ENCODE peak calls at places on chromosome 19, in eight cellular contexts. S is brain microvascular endothelial cell, Y is lower lobe of right lung, B is HFF-Myc, K is fibroblast of mammary gland, C is A673, T is mesendoderm, O is cardiac fibroblast. N is an unnamed sample.

GRCh38 chr19:41298327-41298964 is 11.5 kb upstream of the CCDC97 start:
- DNase-seq in S (peak; percentile 91), Y (peak; percentile 91), B (peak; percentile 37), K (peak; percentile 77), C (no peak), T (peak; percentile 80), O (peak; percentile 81), N (no peak)

GRCh38 chr19:38277969-38278680 is 13.8 kb downstream of the SPINT2 start:
- DNase-seq in S (no peak), Y (peak; percentile 62), B (no peak), K (peak; percentile 21), C (no peak), T (peak; percentile 63), O (peak; percentile 91), N (no peak)

GRCh38 chr19:8827277-8827676 is 4.8 kb downstream of the ZNF558 start:
- DNase-seq in S (no peak), Y (no peak), B (no peak), K (no peak), C (no peak), T (no peak), O (no peak), N (no peak)

GRCh38 chr19:16442386-16443276 is 29.1 kb downstream of the EPS15L1 start:
- DNase-seq in S (no peak), Y (peak; percentile 63), B (no peak), K (no peak), C (no peak), T (no peak), O (no peak), N (no peak)

GRCh38 chr19:35569281-35569781 is 5.9 kb upstream of the ATP4A start:
- DNase-seq in S (no peak), Y (no peak), B (no peak), K (no peak), C (no peak), T (no peak), O (no peak), N (no peak)

GRCh38 chr19:55777528-55777927 is 8.6 kb downstream of the RFPL4AL1 start:
- DNase-seq in S (no peak), Y (no peak), B (no peak), K (no peak), C (peak; percentile 34), T (no peak), O (no peak), N (no peak)

GRCh38 chr19:31214086-31214485 is 135.2 kb downstream of the TSHZ3 start:
- DNase-seq in S (peak; percentile 99), Y (peak; percentile 61), B (peak; percentile 98), K (peak; percentile 99), C (peak; percentile 92), T (peak; percentile 44), O (peak; percentile 97), N (no peak)

GRCh38 chr19:41997121-41997850 is 3.3 kb upstream of the ATP1A3 start:
- DNase-seq in S (peak; percentile 16), Y (no peak), B (no peak), K (peak; percentile 22), C (peak; percentile 64), T (peak; percentile 76), O (peak; percentile 35), N (no peak)

GRCh38 chr19:11556634-11557420 is 2.2 kb downstream of the ELOF1 start:
- DNase-seq in S (no peak), Y (no peak), B (no peak), K (no peak), C (no peak), T (no peak), O (no peak), N (no peak)

GRCh38 chr19:54192972-54193371 is 1.9 kb downstream of the TSEN34 start:
- DNase-seq in S (no peak), Y (no peak), B (no peak), K (no peak), C (no peak), T (no peak), O (no peak), N (no peak)

GRCh38 chr19:47002106-47002766 is 17.4 kb upstream of the NPAS1 start:
- DNase-seq in S (no peak), Y (no peak), B (no peak), K (no peak), C (no peak), T (no peak), O (no peak), N (no peak)

GRCh38 chr19:17346109-17346671 is 8.8 kb downstream of the GTPBP3 start:
- DNase-seq in S (peak; percentile 64), Y (peak; percentile 85), B (no peak), K (peak; percentile 54), C (peak; percentile 77), T (peak; percentile 78), O (peak; percentile 72), N (no peak)

DNA sequence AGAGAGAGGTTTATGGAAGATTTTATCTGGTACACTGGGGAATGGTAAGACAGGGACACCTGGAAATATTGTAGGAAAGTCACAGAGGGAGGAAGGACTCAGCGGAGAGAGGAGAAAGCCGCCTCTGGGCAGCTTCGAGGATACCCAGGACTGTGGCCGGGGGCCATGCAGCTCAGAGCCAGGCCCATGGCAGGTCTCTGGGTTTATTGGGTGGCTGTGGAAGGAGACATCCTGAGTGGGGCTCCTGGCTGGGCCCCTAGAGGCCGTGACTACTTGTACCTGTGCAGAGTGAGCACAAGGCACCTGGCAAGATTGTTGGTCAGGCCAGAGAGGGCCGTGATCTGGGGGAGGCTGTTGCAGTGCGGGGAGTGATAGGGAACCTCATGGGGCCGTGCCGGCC is 3.4 kb downstream of the DAZAP1 start:
- DNase-seq in S (no peak), Y (no peak), B (no peak), K (no peak), C (no peak), T (no peak), O (no peak), N (no peak)
- H3K4me3 ChIP-seq in S (no peak overlapping the region), Y (peak overlapping the region; percentile 11), B (peak overlapping the region; percentile 70), K (no peak overlapping the region), C (no peak overlapping the region), T (no peak overlapping the region), O (no peak overlapping the region), N (no peak overlapping the region)

GRCh38 chr19:13150919-13151604 is 851 bp downstream of the IER2 start:
- DNase-seq in S (peak; percentile 26), Y (no peak), B (no peak), K (no peak), C (peak; percentile 49), T (no peak), O (no peak), N (no peak)
- H3K4me3 ChIP-seq in S (peak overlapping the region; percentile 91), Y (peak overlapping the region; percentile 97), B (peak overlapping the region; percentile 69), K (peak overlapping the region; percentile 98), C (peak overlapping the region; percentile 72), T (peak overlapping the region; percentile 91), O (peak overlapping the region; percentile 82), N (peak overlapping the region; percentile 77)

DNA sequence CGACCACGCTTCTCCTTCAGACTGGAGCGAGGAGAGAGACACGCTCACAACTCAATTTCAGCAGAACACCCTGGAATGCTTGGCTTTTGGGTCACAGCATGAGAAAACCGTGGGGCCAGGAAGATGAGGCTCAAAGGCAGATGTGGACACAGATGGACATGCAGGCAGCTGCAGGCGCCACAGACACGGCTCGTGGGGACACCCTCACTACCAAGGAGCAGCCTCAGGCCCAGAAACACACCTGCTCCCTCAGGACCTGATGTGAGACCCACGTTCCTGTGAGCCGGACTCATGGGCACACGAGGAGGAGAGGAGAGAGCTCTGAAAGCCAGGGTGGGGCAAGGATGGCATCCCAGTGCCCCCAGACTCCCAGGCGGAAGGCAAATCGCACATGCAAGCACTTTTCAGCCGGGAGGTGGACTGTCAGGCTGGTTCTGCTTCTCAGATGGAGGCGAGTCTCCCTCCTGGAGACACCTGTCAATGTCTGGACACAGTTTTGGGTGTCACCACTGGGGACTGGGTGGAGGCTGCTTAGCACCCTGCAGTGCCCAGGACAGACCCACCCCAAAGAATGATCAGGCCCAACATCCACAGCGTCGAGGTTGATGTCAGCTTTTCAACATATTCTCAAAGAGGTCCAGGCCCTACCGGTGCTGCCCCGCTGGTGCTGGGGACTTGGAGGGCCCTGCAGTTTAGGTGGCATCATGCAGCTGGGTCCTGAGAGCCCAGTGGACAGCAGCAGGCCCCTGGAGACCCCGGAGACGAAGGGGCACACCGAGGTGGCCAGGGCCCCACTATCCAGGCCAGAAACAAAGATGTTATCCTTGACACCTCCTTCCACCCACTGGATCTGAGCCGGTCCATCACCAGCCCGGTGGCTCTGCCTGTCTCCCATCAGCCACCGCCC is 2.3 kb downstream of the ABHD17A start:
- DNase-seq in S (no peak), Y (no peak), B (no peak), K (no peak), C (no peak), T (no peak), O (no peak), N (no peak)
- H3K4me3 ChIP-seq in S (peak overlapping the region; percentile 5), Y (peak overlapping the region; percentile 97), B (peak overlapping the region; percentile 88), K (peak overlapping the region; percentile 85), C (peak overlapping the region; percentile 94), T (no peak overlapping the region), O (peak overlapping the region; percentile 99), N (no peak overlapping the region)

DNA sequence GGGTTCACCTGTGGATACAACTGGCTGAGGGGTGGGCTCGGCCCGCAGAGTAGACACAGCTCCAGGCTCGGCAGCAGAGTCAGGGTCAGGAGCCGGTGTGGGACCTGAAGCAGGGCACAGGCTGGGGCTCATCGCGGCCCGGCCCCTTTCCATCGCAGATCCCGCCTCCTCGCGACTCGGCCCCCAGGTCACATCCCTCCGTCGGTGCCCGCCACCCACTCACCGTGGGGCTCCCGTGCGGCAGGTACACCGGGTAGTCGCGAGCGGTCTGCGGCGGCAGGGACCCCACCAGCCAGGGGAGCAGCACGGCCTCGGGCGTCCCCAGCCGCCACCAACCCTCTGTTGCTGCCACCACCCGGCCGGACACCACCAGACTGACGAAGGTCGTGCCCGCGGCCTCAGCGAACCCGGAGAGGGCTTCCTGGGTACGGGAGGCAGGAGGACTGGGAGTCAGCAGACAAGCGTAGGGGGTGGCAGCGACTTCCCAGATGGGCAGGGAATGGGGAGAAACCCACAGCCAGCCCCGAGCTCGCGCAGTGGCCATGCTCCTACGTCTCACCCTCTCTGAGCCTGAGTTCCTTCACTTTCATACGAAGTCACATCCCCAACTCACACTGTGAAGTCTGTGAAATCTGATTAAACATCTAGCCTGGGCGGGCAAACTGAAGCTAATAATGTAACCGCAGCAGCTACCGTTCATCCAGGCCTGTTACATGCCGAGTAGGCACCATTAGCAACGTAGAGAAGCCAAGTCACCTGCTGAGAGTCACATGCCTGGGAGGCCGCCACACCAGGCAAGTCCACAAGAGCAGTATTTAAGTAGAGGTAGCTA is 3.7 kb downstream of the FUZ start:
- DNase-seq in S (no peak), Y (peak; percentile 76), B (no peak), K (no peak), C (peak; percentile 61), T (peak; percentile 55), O (peak; percentile 19), N (no peak)
- H3K4me3 ChIP-seq in S (peak overlapping the region; percentile 65), Y (peak overlapping the region; percentile 91), B (peak overlapping the region; percentile 49), K (peak overlapping the region; percentile 56), C (peak overlapping the region; percentile 52), T (no peak overlapping the region), O (peak overlapping the region; percentile 60), N (peak overlapping the region; percentile 53)

GRCh38 chr19:10010247-10010691 is at the start of gene COL5A3:
- DNase-seq in S (no peak), Y (peak; percentile 51), B (no peak), K (peak; percentile 84), C (peak; percentile 41), T (no peak), O (peak; percentile 77), N (no peak)
- H3K4me3 ChIP-seq in S (peak within 1 kb of the TSS; percentile 47), Y (peak within 1 kb of the TSS; percentile 48), B (peak within 1 kb of the TSS; percentile 35), K (peak within 1 kb of the TSS; percentile 66), C (peak within 1 kb of the TSS; percentile 39), T (no peak within 1 kb of the TSS), O (peak within 1 kb of the TSS; percentile 38), N (no peak within 1 kb of the TSS)

GRCh38 chr19:4124638-4125037 is 716 bp upstream of the MAP2K2 start:
- DNase-seq in S (no peak), Y (no peak), B (no peak), K (no peak), C (no peak), T (peak; percentile 38), O (no peak), N (no peak)
- H3K4me3 ChIP-seq in S (peak overlapping the region; percentile 84), Y (peak overlapping the region; percentile 64), B (peak overlapping the region; percentile 88), K (peak overlapping the region; percentile 54), C (peak overlapping the region; percentile 88), T (no peak overlapping the region), O (no peak overlapping the region), N (no peak overlapping the region)

GRCh38 chr19:6800991-6801396 is 28.5 kb downstream of the VAV1 start:
- DNase-seq in S (peak; percentile 71), Y (no peak), B (no peak), K (peak; percentile 36), C (no peak), T (peak; percentile 42), O (peak; percentile 59), N (no peak)
- H3K4me3 ChIP-seq in S (no peak overlapping the region), Y (peak overlapping the region; percentile 46), B (no peak overlapping the region), K (no peak overlapping the region), C (peak overlapping the region; percentile 47), T (no peak overlapping the region), O (no peak overlapping the region), N (peak overlapping the region; percentile 44)

N was measured in GM12864.